ENCODE peak calls at places on chromosomes 7 and 10, in five cellular contexts. One of them, this sample, is unnamed.

GRCh38 chr10:101020427-101020826 is 10.5 kb downstream of the PDZD7 start:
- DNase-seq in GM13977: no peak
- DNase-seq in LoVo: no peak
- DNase-seq in stimulated activated CD4-positive, alpha-beta T cell treated with anti-CD3 and anti-CD28 coated beads, Interleukin-2, amount 100 ng/mL, for 48 hours: no peak
- DNase-seq in ELF-1: no peak
- DNase-seq in this sample: no peak

GRCh38 chr7:69622014-69622818 is 23.9 kb downstream of the AUTS2 start:
- DNase-seq in GM13977: no peak
- DNase-seq in LoVo: no peak
- DNase-seq in stimulated activated CD4-positive, alpha-beta T cell treated with anti-CD3 and anti-CD28 coated beads, Interleukin-2, amount 100 ng/mL, for 48 hours: no peak
- DNase-seq in ELF-1: peak; percentile 34
- DNase-seq in this sample: no peak

GRCh38 chr7:47323904-47324303 is 258.0 kb downstream of the TNS3 start:
- DNase-seq in GM13977: no peak
- DNase-seq in LoVo: no peak
- DNase-seq in stimulated activated CD4-positive, alpha-beta T cell treated with anti-CD3 and anti-CD28 coated beads, Interleukin-2, amount 100 ng/mL, for 48 hours: no peak
- DNase-seq in ELF-1: no peak
- DNase-seq in this sample: no peak

GRCh38 chr7:28405662-28406061 is 6.7 kb upstream of the CREB5 start:
- DNase-seq in GM13977: peak; percentile 30
- DNase-seq in LoVo: no peak
- DNase-seq in stimulated activated CD4-positive, alpha-beta T cell treated with anti-CD3 and anti-CD28 coated beads, Interleukin-2, amount 100 ng/mL, for 48 hours: no peak
- DNase-seq in ELF-1: no peak
- DNase-seq in this sample: no peak

GRCh38 chr10:91349381-91349780 is 60.8 kb upstream of the HECTD2 start:
- DNase-seq in GM13977: no peak
- DNase-seq in LoVo: no peak
- DNase-seq in stimulated activated CD4-positive, alpha-beta T cell treated with anti-CD3 and anti-CD28 coated beads, Interleukin-2, amount 100 ng/mL, for 48 hours: no peak
- DNase-seq in ELF-1: peak; percentile 16
- DNase-seq in this sample: peak; percentile 96

GRCh38 chr10:10804998-10805737 is 212.5 kb upstream of the CELF2 start:
- DNase-seq in GM13977: no peak
- DNase-seq in LoVo: peak; percentile 64
- DNase-seq in stimulated activated CD4-positive, alpha-beta T cell treated with anti-CD3 and anti-CD28 coated beads, Interleukin-2, amount 100 ng/mL, for 48 hours: no peak
- DNase-seq in ELF-1: no peak
- DNase-seq in this sample: peak; percentile 77

GRCh38 chr7:84110400-84110799 is 84.2 kb downstream of the SEMA3A start:
- DNase-seq in GM13977: no peak
- DNase-seq in LoVo: no peak
- DNase-seq in stimulated activated CD4-positive, alpha-beta T cell treated with anti-CD3 and anti-CD28 coated beads, Interleukin-2, amount 100 ng/mL, for 48 hours: no peak
- DNase-seq in ELF-1: no peak
- DNase-seq in this sample: no peak

GRCh38 chr10:99905971-99906370 is 103.8 kb downstream of the DNMBP start:
- DNase-seq in GM13977: no peak
- DNase-seq in LoVo: no peak
- DNase-seq in stimulated activated CD4-positive, alpha-beta T cell treated with anti-CD3 and anti-CD28 coated beads, Interleukin-2, amount 100 ng/mL, for 48 hours: no peak
- DNase-seq in ELF-1: no peak
- DNase-seq in this sample: no peak

GRCh38 chr7:154902600-154903082 is 100.3 kb downstream of the PAXIP1 start:
- DNase-seq in GM13977: no peak
- DNase-seq in LoVo: no peak
- DNase-seq in stimulated activated CD4-positive, alpha-beta T cell treated with anti-CD3 and anti-CD28 coated beads, Interleukin-2, amount 100 ng/mL, for 48 hours: no peak
- DNase-seq in ELF-1: no peak
- DNase-seq in this sample: no peak

GRCh38 chr7:44561962-44562621 is 11.6 kb downstream of the DDX56 start:
- DNase-seq in GM13977: no peak
- DNase-seq in LoVo: peak; percentile 88
- DNase-seq in stimulated activated CD4-positive, alpha-beta T cell treated with anti-CD3 and anti-CD28 coated beads, Interleukin-2, amount 100 ng/mL, for 48 hours: no peak
- DNase-seq in ELF-1: peak; percentile 55
- DNase-seq in this sample: peak; percentile 55